ENCODE peak calls at places on chromosomes 5 and 9, in eight cellular contexts. P is SJSA1; M is stomach; D is upper lobe of right lung; C is effector memory CD4-positive, alpha-beta T cell; H is tibial nerve; K is colonic mucosa; W is heart right ventricle. L is an unnamed sample.
A peak's percentile ranks its signal among the peaks of the same experiment; 100 is the strongest.

GRCh38 chr9:132797861-132798659 is 80.0 kb downstream of the AK8 start:
- DNase-seq in P (peak; percentile 15), M (no peak), D (no peak), C (no peak), H (no peak), K (no peak), W (no peak), L (no peak)

GRCh38 chr5:154166901-154167791 is 23.4 kb upstream of the GALNT10 start:
- DNase-seq in P (no peak), M (no peak), D (no peak), C (no peak), H (no peak), K (no peak), W (no peak), L (no peak)

GRCh38 chr5:72166070-72166979 is 59.0 kb downstream of the MAP1B start:
- DNase-seq in P (no peak), M (no peak), D (no peak), C (no peak), H (no peak), K (no peak), W (peak; percentile 36), L (no peak)

GRCh38 chr5:36876965-36877666 is 547 bp downstream of the NIPBL start:
- DNase-seq in P (peak; percentile 65), M (peak; percentile 76), D (peak; percentile 89), C (no peak), H (peak; percentile 24), K (peak; percentile 62), W (peak; percentile 67), L (peak; percentile 84)

GRCh38 chr5:61275841-61276240 is 56.2 kb upstream of the ZSWIM6 start:
- DNase-seq in P (peak; percentile 62), M (no peak), D (peak; percentile 85), C (no peak), H (peak; percentile 30), K (no peak), W (peak; percentile 41), L (no peak)

GRCh38 chr5:128455861-128456361 is 82.1 kb downstream of the FBN2 start:
- DNase-seq in P (no peak), M (no peak), D (no peak), C (no peak), H (no peak), K (no peak), W (no peak), L (no peak)

GRCh38 chr5:34548086-34548403 is 108.1 kb upstream of the RAI14 start:
- DNase-seq in P (no peak), M (no peak), D (no peak), C (no peak), H (no peak), K (no peak), W (no peak), L (no peak)

GRCh38 chr9:35108946-35109575 is 6.1 kb upstream of the STOML2 start:
- DNase-seq in P (no peak), M (no peak), D (no peak), C (no peak), H (no peak), K (no peak), W (no peak), L (peak; percentile 55)

GRCh38 chr5:168603776-168604175 is 24.6 kb upstream of the PANK3 start:
- DNase-seq in P (no peak), M (no peak), D (no peak), C (no peak), H (no peak), K (peak; percentile 35), W (no peak), L (no peak)

GRCh38 chr5:64330728-64331231 is 165.1 kb downstream of the RNF180 start:
- DNase-seq in P (no peak), M (no peak), D (peak; percentile 73), C (no peak), H (no peak), K (no peak), W (peak; percentile 59), L (peak; percentile 77)

GRCh38 chr9:35867538-35867937 is 2.7 kb downstream of the OR13J1 start:
- DNase-seq in P (no peak), M (no peak), D (no peak), C (no peak), H (no peak), K (no peak), W (no peak), L (no peak)

DNA sequence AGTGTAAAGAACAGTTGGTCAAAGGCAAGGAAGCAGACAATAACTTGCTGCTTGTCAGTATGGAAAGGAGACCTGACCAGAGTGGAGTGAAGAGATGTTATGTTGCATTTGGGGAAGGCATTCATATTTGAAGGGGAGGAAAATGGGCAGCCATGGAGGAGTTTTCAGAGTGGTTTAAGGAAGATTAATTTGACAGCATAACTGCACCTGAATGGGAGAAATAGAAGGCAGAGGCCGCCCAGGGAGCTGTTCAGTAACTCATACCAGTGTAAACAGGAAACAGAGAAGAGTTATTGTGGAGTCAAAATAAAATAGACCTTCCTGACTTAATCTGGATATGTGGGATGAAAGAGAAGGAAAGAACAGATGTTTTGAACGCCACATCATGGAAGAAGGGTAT is 13.3 kb downstream of the SLC44A1 start:
- DNase-seq in P (no peak), M (no peak), D (no peak), C (no peak), H (no peak), K (no peak), W (no peak), L (no peak)
- H3K4me3 ChIP-seq in P (no peak overlapping the region), M (no peak overlapping the region), D (no peak overlapping the region), C (no peak overlapping the region), H (no peak overlapping the region), K (no peak overlapping the region), W (no peak overlapping the region), L (no peak overlapping the region)

GRCh38 chr9:112409758-112410157 is 29.9 kb downstream of the HSDL2 start:
- DNase-seq in P (no peak), M (no peak), D (no peak), C (no peak), H (no peak), K (no peak), W (no peak), L (no peak)

GRCh38 chr9:112408285-112408684 is 28.4 kb downstream of the HSDL2 start:
- DNase-seq in P (no peak), M (no peak), D (no peak), C (no peak), H (no peak), K (no peak), W (no peak), L (no peak)

GRCh38 chr9:112408819-112409218 is 28.9 kb downstream of the HSDL2 start:
- DNase-seq in P (no peak), M (no peak), D (no peak), C (no peak), H (no peak), K (no peak), W (no peak), L (no peak)

DNA sequence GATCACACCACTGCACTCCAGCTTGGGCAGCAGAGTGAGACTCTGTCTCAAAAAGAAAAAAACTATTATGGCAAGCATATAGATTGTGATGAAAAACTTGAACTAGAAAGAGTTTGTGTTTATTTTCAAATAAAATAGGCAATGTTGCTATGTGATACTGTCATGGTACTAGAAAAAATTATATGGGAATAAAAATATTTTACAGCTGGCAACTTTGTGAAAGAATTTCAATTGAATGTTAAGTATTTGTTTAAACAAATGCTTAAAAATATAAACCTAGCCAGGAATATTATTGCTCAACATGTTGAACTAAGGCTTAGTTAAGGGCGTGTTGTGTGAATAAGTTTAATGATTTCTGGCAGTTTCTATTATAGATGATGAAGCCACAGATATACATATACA is 31.7 kb downstream of the HSDL2 start:
- DNase-seq in P (no peak), M (no peak), D (no peak), C (no peak), H (no peak), K (no peak), W (no peak), L (no peak)
- H3K27ac ChIP-seq in P (no peak overlapping the region), M (no peak overlapping the region), D (peak overlapping the region; percentile 31), C (no peak overlapping the region), H (no peak overlapping the region), K (no peak overlapping the region), W (no peak overlapping the region), L (no peak overlapping the region)

DNA sequence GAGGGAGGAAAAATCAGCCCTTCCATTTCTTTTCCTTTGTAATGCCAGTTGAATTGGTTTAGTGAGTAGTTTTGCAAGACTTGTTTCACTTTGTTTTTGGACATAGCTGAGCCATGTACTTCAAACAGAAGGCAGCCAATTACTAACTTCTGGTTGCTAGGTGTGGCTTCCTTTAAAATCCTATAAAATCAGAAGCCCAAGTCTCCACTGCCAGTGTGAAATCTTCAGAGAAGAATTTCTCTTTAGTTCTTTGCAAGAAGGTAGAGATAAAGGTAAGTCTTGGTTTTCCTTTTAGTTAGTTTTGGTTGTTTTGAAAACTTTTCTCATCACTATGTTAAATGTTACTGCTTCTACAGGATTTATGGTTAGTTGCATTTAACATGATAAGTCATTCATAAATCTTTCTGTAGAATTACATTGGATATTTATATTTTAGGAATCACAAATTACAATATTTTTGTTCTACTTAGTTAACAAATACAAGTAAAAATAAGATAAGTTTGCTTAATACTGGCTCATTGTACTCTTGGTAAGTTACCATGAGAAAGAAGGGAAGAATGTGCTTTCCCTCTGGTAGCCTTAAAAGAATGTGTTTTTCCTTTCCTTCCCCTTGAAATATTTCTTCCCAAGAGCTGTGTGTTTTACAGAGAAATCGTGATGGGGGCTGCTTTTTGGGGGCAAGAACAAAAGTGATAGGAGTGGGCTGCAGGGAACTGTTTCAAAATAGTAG is at the start of gene ANXA1:
- DNase-seq in P (no peak), M (no peak), D (no peak), C (no peak), H (no peak), K (peak; percentile 34), W (no peak), L (no peak)
- H3K4me3 ChIP-seq in P (peak within 1 kb of the TSS; percentile 48), M (peak within 1 kb of the TSS; percentile 38), D (peak within 1 kb of the TSS; percentile 58), C (peak within 1 kb of the TSS; percentile 67), H (peak within 1 kb of the TSS; percentile 45), K (peak within 1 kb of the TSS; percentile 23), W (peak within 1 kb of the TSS; percentile 42), L (peak within 1 kb of the TSS; percentile 71)

GRCh38 chr5:68270576-68270975 is 55.0 kb downstream of the PIK3R1 start:
- DNase-seq in P (no peak), M (no peak), D (no peak), C (no peak), H (no peak), K (no peak), W (no peak), L (no peak)

GRCh38 chr5:68273717-68274409 is 58.3 kb downstream of the PIK3R1 start:
- DNase-seq in P (no peak), M (no peak), D (no peak), C (no peak), H (no peak), K (no peak), W (no peak), L (no peak)

GRCh38 chr5:68271124-68271523 is 55.6 kb downstream of the PIK3R1 start:
- DNase-seq in P (no peak), M (no peak), D (no peak), C (no peak), H (no peak), K (no peak), W (no peak), L (no peak)

GRCh38 chr5:68269820-68270219 is 54.3 kb downstream of the PIK3R1 start:
- DNase-seq in P (no peak), M (no peak), D (no peak), C (no peak), H (no peak), K (no peak), W (no peak), L (no peak)

DNA sequence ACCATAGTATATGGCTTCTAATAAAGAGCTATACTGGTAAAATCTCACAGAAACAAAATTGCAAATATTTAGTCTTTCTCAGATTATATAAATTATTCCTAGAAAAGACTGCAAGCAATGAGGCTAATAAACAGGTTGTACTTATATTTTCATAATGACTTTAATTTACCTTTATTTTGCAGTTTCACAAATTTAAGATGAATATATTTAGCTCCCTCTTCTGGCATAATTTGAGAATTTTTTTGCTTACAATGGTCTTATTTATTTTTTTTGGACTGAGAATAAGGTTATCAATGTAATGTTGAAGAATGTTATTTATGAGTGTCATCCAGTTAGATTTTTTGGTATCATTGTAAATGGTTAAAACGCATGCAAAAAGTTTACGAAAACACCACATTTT is 56.7 kb downstream of the PIK3R1 start:
- DNase-seq in P (no peak), M (no peak), D (no peak), C (no peak), H (no peak), K (no peak), W (no peak), L (no peak)
- H3K27ac ChIP-seq in P (no peak overlapping the region), M (no peak overlapping the region), D (no peak overlapping the region), C (no peak overlapping the region), H (peak overlapping the region; percentile 34), K (no peak overlapping the region), W (no peak overlapping the region), L (no peak overlapping the region)